ENCODE peak calls at places on chromosomes 12 and 14, in five cellular contexts. X is astrocyte of the spinal cord, F is fibroblast of the conjunctiva, T is epithelial cell of prostate, L is cardiac muscle cell. N is an unnamed sample.

GRCh38 chr14:60222820-60223219 is 26.2 kb upstream of the PPM1A start:
- DNase-seq in X (no peak), F (no peak), T (no peak), L (no peak), N (no peak)

GRCh38 chr14:100714205-100714781 is 12.4 kb upstream of the DLK1 start:
- DNase-seq in X (no peak), F (no peak), T (no peak), L (no peak), N (peak)

GRCh38 chr14:92352158-92352985 is 29.4 kb downstream of the SLC24A4 start:
- DNase-seq in X (no peak), F (peak), T (no peak), L (peak), N (no peak)

GRCh38 chr14:30005114-30005698 is 77.6 kb upstream of the PRKD1 start:
- DNase-seq in X (peak), F (peak), T (peak), L (peak), N (peak)

GRCh38 chr14:85124896-85125295 is 405.0 kb upstream of the FLRT2 start:
- DNase-seq in X (no peak), F (no peak), T (no peak), L (no peak), N (no peak)

GRCh38 chr14:67440513-67440912 is 28.5 kb upstream of the PLEK2 start:
- DNase-seq in X (no peak), F (no peak), T (no peak), L (no peak), N (no peak)

GRCh38 chr12:4991373-4991772 is 52.3 kb upstream of the KCNA5 start:
- DNase-seq in X (no peak), F (no peak), T (no peak), L (no peak), N (no peak)

GRCh38 chr12:981176-981828 is 9.7 kb upstream of the ERC1 start:
- DNase-seq in X (peak), F (no peak), T (peak), L (no peak), N (peak)

GRCh38 chr14:64970776-64971451 is 1.2 kb downstream of the RAB15 start:
- DNase-seq in X (no peak), F (no peak), T (no peak), L (peak), N (no peak)

GRCh38 chr14:54797556-54797955 is 105.1 kb downstream of the GCH1 start:
- DNase-seq in X (no peak), F (no peak), T (no peak), L (no peak), N (no peak)

GRCh38 chr14:102655154-102655553 is 62.7 kb downstream of the RCOR1 start:
- DNase-seq in X (peak), F (no peak), T (no peak), L (no peak), N (peak)

GRCh38 chr14:54640480-54640879 is 73.6 kb downstream of the SAMD4A start:
- DNase-seq in X (no peak), F (no peak), T (no peak), L (no peak), N (no peak)

GRCh38 chr12:122668268-122668667 is 34.9 kb downstream of the HCAR2 start:
- DNase-seq in X (no peak), F (no peak), T (no peak), L (no peak), N (no peak)

GRCh38 chr14:48536318-48536717 is 860.9 kb upstream of the MDGA2 start:
- DNase-seq in X (no peak), F (no peak), T (no peak), L (peak), N (no peak)

GRCh38 chr14:68926236-68926635 is 52.9 kb downstream of the ACTN1 start:
- DNase-seq in X (no peak), F (no peak), T (no peak), L (no peak), N (no peak)

GRCh38 chr12:65509953-65510352 is 231.5 kb downstream of the MSRB3 start:
- DNase-seq in X (no peak), F (no peak), T (no peak), L (no peak), N (no peak)

GRCh38 chr12:132036063-132036683 is 86.4 kb downstream of the EP400 start:
- DNase-seq in X (no peak), F (no peak), T (no peak), L (no peak), N (no peak)

GRCh38 chr12:45234134-45234865 is 18.4 kb downstream of the ANO6 start:
- DNase-seq in X (peak), F (peak), T (peak), L (peak), N (peak)

GRCh38 chr14:36402867-36403266 is 82.4 kb upstream of the MBIP start:
- DNase-seq in X (no peak), F (no peak), T (no peak), L (no peak), N (no peak)

GRCh38 chr12:110972870-110973269 is 52.5 kb upstream of the MYL2 start:
- DNase-seq in X (no peak), F (no peak), T (no peak), L (no peak), N (no peak)

GRCh38 chr12:100289011-100289410 is 22.0 kb downstream of the SCYL2 start:
- DNase-seq in X (no peak), F (no peak), T (no peak), L (no peak), N (no peak)

GRCh38 chr14:87131879-87132278 is 861.1 kb downstream of the GALC start:
- DNase-seq in X (peak), F (no peak), T (peak), L (no peak), N (peak)